ENCODE peak calls at places on chromosomes 2 and 18, in eight cellular contexts. M is HCT116, Z is A549, N is IMR-90, Q is sigmoid colon, X is breast epithelium, L is transverse colon, G is tibial nerve. C is an unnamed sample.

GRCh38 chr18:69484699-69485396 is 84.2 kb downstream of the DOK6 start:
- DNase-seq in Q (no peak), M (no peak), N (peak; percentile 81), Z (no peak), G (no peak), X (no peak), L (no peak), C (no peak)

GRCh38 chr18:55786651-55787272 is 198.8 kb upstream of the TCF4 start:
- DNase-seq in X (no peak), N (peak; percentile 36), G (no peak), M (no peak), Q (no peak), Z (no peak), L (no peak), C (no peak)

GRCh38 chr18:51739044-51739666 is 541.7 kb upstream of the MEX3C start:
- DNase-seq in M (no peak), X (no peak), Z (no peak), L (no peak), Q (no peak), N (no peak), G (no peak), C (no peak)

GRCh38 chr2:33796511-33796910 is 197.4 kb upstream of the FAM98A start:
- DNase-seq in Q (no peak), L (no peak), X (no peak), M (no peak), Z (no peak), N (no peak), G (no peak), C (no peak)

GRCh38 chr2:31523871-31524492 is 56.8 kb downstream of the SRD5A2 start:
- DNase-seq in N (peak; percentile 52), L (peak; percentile 49), G (no peak), Q (no peak), X (no peak), Z (peak; percentile 33), M (peak; percentile 48), C (no peak)

GRCh38 chr2:69087912-69088240 is 74.9 kb downstream of the ANTXR1 start:
- DNase-seq in Q (no peak), X (no peak), L (no peak), G (no peak), N (peak; percentile 24), M (no peak), Z (no peak), C (no peak)

GRCh38 chr2:197969391-197969893 is 165.0 kb downstream of the PLCL1 start:
- DNase-seq in N (peak; percentile 65), G (no peak), Z (no peak), Q (no peak), X (no peak), M (no peak), L (no peak), C (peak; percentile 19)

GRCh38 chr2:191571163-191571769 is 106.7 kb upstream of the NABP1 start:
- DNase-seq in Q (no peak), M (peak; percentile 36), G (no peak), L (no peak), N (peak; percentile 75), Z (peak; percentile 40), X (no peak), C (no peak)

GRCh38 chr2:229282758-229283546 is 11.9 kb upstream of the PID1 start:
- DNase-seq in G (no peak), L (peak; percentile 23), N (peak; percentile 74), Z (no peak), M (no peak), X (peak; percentile 46), Q (peak; percentile 91), C (no peak)

GRCh38 chr2:86790134-86790827 is 432 bp downstream of the CD8A start:
- DNase-seq in Z (no peak), X (no peak), N (no peak), L (no peak), Q (no peak), M (no peak), G (no peak), C (no peak)

GRCh38 chr2:43312751-43313641 is 86.6 kb upstream of the ZFP36L2 start:
- DNase-seq in Q (no peak), X (no peak), L (no peak), Z (no peak), G (no peak), N (peak; percentile 88), M (no peak), C (no peak)

GRCh38 chr2:189580267-189580661 is 322 bp downstream of the SLC40A1 start:
- DNase-seq in N (no peak), M (no peak), X (no peak), L (peak; percentile 37), G (no peak), Q (peak; percentile 63), Z (peak; percentile 17), C (peak; percentile 25)

GRCh38 chr2:163664610-163665009 is 71.2 kb downstream of the FIGN start:
- DNase-seq in M (no peak), Z (no peak), N (peak; percentile 83), L (no peak), X (no peak), G (no peak), Q (no peak), C (no peak)

GRCh38 chr18:46071615-46071893 is 506 bp downstream of the PSTPIP2 start:
- DNase-seq in Q (no peak), Z (no peak), L (no peak), M (no peak), N (no peak), G (no peak), X (no peak), C (no peak)

GRCh38 chr18:46072959-46073358 is 899 bp upstream of the PSTPIP2 start:
- DNase-seq in X (no peak), M (no peak), Z (no peak), G (no peak), N (no peak), L (no peak), Q (no peak), C (no peak)

GRCh38 chr18:46070683-46071614 is 1.1 kb downstream of the PSTPIP2 start:
- DNase-seq in N (no peak), G (no peak), Z (no peak), Q (peak; percentile 66), M (no peak), X (no peak), L (no peak), C (no peak)

GRCh38 chr18:46073474-46074331 is 1.6 kb upstream of the PSTPIP2 start:
- DNase-seq in G (no peak), L (peak; percentile 39), X (no peak), N (peak; percentile 69), M (peak; percentile 51), Q (no peak), Z (no peak), C (no peak)

DNA sequence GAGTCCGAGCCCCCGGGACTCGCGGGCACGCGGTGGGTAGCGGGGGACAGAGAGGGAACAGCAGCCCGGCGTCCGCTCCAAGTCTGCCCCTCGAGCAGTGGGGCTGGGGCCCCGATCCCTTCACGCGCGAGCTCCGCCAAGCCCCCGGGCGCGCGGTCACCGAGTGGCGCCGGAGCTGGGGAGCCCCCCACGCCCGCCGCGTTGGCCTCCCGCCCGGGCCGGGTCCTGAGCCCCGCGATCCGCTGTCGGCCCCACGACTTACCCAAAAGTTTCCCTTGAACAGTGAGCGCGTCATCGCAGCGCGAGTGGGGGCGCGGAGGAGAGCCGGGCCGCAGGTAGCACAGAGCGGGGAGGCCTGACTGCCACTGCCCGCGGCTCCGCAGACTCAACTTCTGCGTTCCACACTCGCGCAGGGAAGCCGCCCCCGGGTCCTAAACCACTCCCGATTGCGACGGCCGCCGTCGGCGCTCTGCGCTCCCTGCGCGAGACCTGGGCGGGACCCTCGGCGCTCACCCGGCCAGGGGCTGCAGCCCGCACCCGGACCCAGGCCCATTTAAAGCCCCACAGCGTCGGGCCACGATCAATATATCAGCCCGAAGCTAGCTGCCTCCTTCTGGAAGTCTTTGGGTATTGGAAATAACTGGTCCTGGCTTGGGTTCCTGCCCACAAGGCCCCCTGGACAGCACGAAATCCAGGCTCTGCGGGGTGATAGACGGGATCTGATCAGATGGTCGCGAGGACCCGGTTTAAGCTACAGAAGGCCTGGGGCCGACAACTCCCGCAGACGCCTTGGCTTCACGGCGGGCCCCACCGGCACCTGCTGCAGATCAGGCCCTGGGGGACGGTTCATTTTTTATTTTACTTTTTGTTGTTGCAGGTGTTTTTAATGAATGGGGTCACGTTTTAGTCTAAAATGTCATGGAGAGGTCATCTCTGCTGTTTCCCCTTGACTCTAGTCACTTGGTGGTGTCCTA is at the start of gene PSTPIP2:
- DNase-seq in Z (no peak), L (peak; percentile 71), N (peak; percentile 54), X (peak; percentile 66), Q (peak; percentile 84), M (peak; percentile 22), G (peak; percentile 38), C (peak; percentile 46)
- TF ChIP-seq POLR2A in Z (no peak), L (peak; percentile 24), N (no peak), X (no peak), Q (no peak), M (no peak), G (no peak), C (peak; percentile 55)

DNA sequence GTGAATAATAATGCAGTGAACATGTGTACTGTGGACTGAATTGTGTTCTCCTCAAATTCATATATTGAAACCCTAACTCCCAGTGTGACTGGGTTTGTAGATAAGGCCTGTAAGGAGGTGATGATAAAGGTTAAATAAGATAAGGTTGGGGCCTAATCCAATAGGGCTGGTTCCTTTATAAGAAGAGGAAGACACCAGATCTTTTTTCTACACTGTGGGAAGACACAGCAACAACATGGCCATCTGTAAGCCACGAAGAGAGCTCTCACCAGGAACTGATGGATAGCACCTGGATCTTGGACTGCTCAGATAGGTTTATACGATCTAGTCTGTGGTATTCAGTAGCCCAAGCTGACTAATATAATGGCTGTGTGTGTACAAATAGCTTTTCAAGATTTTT is 66.8 kb downstream of the BMPR2 start:
- DNase-seq in X (no peak), L (no peak), M (no peak), Q (no peak), Z (no peak), N (peak; percentile 52), G (no peak), C (no peak)
- TF ChIP-seq POLR2A in X (no peak), L (no peak), M (no peak), Q (no peak), Z (no peak), N (no peak), G (no peak), C (no peak)

DNA sequence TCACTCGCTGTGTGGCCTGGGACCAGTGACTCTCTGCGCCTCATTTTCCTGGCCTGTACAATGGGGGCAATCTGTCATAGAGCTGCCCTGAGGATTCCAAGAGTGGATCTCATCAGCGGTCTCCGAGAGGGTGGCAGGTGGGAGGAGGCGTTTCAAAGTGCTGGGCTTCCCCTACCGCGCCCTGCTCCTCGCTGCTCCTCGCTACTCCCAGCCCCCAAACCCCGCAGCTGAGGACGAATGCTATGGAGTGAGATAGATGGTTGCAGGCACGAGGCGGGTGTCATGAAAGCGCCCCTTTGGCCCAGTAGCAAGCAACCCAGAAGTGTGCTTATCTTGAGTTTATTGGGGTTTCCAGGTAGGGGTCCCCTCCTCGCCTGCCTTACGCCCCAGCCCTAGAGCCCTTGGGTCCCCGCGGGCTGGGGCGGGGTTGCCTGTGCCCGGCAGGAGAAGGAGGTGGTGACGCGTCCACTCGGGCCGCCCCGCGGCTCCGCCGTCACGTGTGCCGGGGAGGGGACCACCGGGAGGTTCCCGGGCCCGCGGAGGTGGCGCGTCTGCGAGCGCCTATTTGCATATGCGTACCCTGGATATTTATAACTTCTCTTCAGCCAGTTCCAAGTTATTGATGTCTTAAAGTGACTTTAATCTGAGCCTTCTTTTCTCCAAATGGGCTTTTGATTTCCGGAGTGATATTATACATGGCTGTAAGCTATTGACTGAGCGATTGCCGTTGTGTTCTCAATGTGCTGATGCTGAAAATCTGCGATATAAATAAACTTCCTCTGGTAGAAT is 263.8 kb downstream of the ATAD2B start:
- DNase-seq in G (peak; percentile 27), M (no peak), Z (no peak), X (no peak), L (peak; percentile 16), N (no peak), Q (peak; percentile 83), C (no peak)
- TF ChIP-seq POLR2A in G (no peak), M (no peak), Z (no peak), X (no peak), L (no peak), N (no peak), Q (no peak), C (no peak)

GRCh38 chr2:20584637-20585321 is 66.1 kb downstream of the HS1BP3 start:
- DNase-seq in Q (peak; percentile 88), G (no peak), N (peak; percentile 99), X (peak; percentile 91), L (peak; percentile 41), M (peak; percentile 87), Z (peak; percentile 70), C (peak; percentile 65)
- TF ChIP-seq POLR2A in Q (no peak), G (no peak), N (no peak), X (no peak), L (no peak), M (no peak), Z (no peak), C (no peak)

C was measured in gastrocnemius medialis.